ENCODE peak calls at places on chromosomes 11 and 22, in nine cellular contexts. One of them, this sample, is unnamed.
A peak's percentile ranks its signal among the peaks of the same experiment; 100 is the strongest.

GRCh38 chr22:32337015-32337414 is 20.7 kb upstream of the RFPL3 start:
- DNase-seq in tibial nerve: no peak
- DNase-seq in stomach: peak; percentile 14
- DNase-seq in gastrocnemius medialis: no peak
- DNase-seq in psoas muscle: no peak
- DNase-seq in A673: no peak
- DNase-seq in A549: no peak
- DNase-seq in thoracic aorta: no peak
- DNase-seq in ovary: no peak
- DNase-seq in this sample: no peak

GRCh38 chr11:47941907-47942558 is 38.3 kb upstream of the PTPRJ start:
- DNase-seq in tibial nerve: no peak
- DNase-seq in stomach: no peak
- DNase-seq in gastrocnemius medialis: no peak
- DNase-seq in psoas muscle: no peak
- DNase-seq in A673: no peak
- DNase-seq in A549: peak; percentile 78
- DNase-seq in thoracic aorta: no peak
- DNase-seq in ovary: no peak
- DNase-seq in this sample: no peak

GRCh38 chr11:5931061-5931460 is 11.0 kb upstream of the OR56A3 start:
- DNase-seq in tibial nerve: no peak
- DNase-seq in stomach: no peak
- DNase-seq in gastrocnemius medialis: no peak
- DNase-seq in psoas muscle: no peak
- DNase-seq in A673: no peak
- DNase-seq in A549: no peak
- DNase-seq in thoracic aorta: no peak
- DNase-seq in ovary: no peak
- DNase-seq in this sample: no peak

GRCh38 chr11:110077318-110077717 is 15.9 kb upstream of the ZC3H12C start:
- DNase-seq in tibial nerve: no peak
- DNase-seq in stomach: no peak
- DNase-seq in gastrocnemius medialis: no peak
- DNase-seq in psoas muscle: no peak
- DNase-seq in A673: no peak
- DNase-seq in A549: no peak
- DNase-seq in thoracic aorta: no peak
- DNase-seq in ovary: no peak
- DNase-seq in this sample: no peak

GRCh38 chr22:41047741-41048140 is 44.7 kb upstream of the EP300 start:
- DNase-seq in tibial nerve: no peak
- DNase-seq in stomach: no peak
- DNase-seq in gastrocnemius medialis: no peak
- DNase-seq in psoas muscle: no peak
- DNase-seq in A673: no peak
- DNase-seq in A549: no peak
- DNase-seq in thoracic aorta: no peak
- DNase-seq in ovary: no peak
- DNase-seq in this sample: no peak

GRCh38 chr11:73227571-73228211 is 9.6 kb downstream of the P2RY2 start:
- DNase-seq in tibial nerve: no peak
- DNase-seq in stomach: peak; percentile 87
- DNase-seq in gastrocnemius medialis: peak; percentile 6
- DNase-seq in psoas muscle: peak; percentile 32
- DNase-seq in A673: no peak
- DNase-seq in A549: no peak
- DNase-seq in thoracic aorta: no peak
- DNase-seq in ovary: peak; percentile 7
- DNase-seq in this sample: no peak

GRCh38 chr11:82775736-82776346 is 42.2 kb upstream of the FAM181B start:
- DNase-seq in tibial nerve: peak; percentile 9
- DNase-seq in stomach: no peak
- DNase-seq in gastrocnemius medialis: no peak
- DNase-seq in psoas muscle: no peak
- DNase-seq in A673: peak; percentile 89
- DNase-seq in A549: peak; percentile 40
- DNase-seq in thoracic aorta: no peak
- DNase-seq in ovary: no peak
- DNase-seq in this sample: no peak

GRCh38 chr11:48088682-48089050 is 108.3 kb downstream of the PTPRJ start:
- DNase-seq in tibial nerve: no peak
- DNase-seq in stomach: no peak
- DNase-seq in gastrocnemius medialis: no peak
- DNase-seq in psoas muscle: no peak
- DNase-seq in A673: peak; percentile 58
- DNase-seq in A549: no peak
- DNase-seq in thoracic aorta: no peak
- DNase-seq in ovary: no peak
- DNase-seq in this sample: no peak

GRCh38 chr11:128503231-128503991 is 83.9 kb downstream of the ETS1 start:
- DNase-seq in tibial nerve: no peak
- DNase-seq in stomach: no peak
- DNase-seq in gastrocnemius medialis: no peak
- DNase-seq in psoas muscle: no peak
- DNase-seq in A673: peak; percentile 32
- DNase-seq in A549: no peak
- DNase-seq in thoracic aorta: no peak
- DNase-seq in ovary: no peak
- DNase-seq in this sample: peak; percentile 46

GRCh38 chr11:60314607-60315321 is 12.3 kb upstream of the MS4A6E start:
- DNase-seq in tibial nerve: no peak
- DNase-seq in stomach: no peak
- DNase-seq in gastrocnemius medialis: no peak
- DNase-seq in psoas muscle: no peak
- DNase-seq in A673: no peak
- DNase-seq in A549: no peak
- DNase-seq in thoracic aorta: no peak
- DNase-seq in ovary: no peak
- DNase-seq in this sample: no peak

GRCh38 chr11:33655842-33656600 is 44.6 kb downstream of the C11orf91 start:
- DNase-seq in tibial nerve: no peak
- DNase-seq in stomach: no peak
- DNase-seq in gastrocnemius medialis: no peak
- DNase-seq in psoas muscle: no peak
- DNase-seq in A673: no peak
- DNase-seq in A549: no peak
- DNase-seq in thoracic aorta: no peak
- DNase-seq in ovary: no peak
- DNase-seq in this sample: no peak

GRCh38 chr11:116991491-116991890 is 106.7 kb downstream of the SIK3 start:
- DNase-seq in tibial nerve: no peak
- DNase-seq in stomach: no peak
- DNase-seq in gastrocnemius medialis: no peak
- DNase-seq in psoas muscle: no peak
- DNase-seq in A673: no peak
- DNase-seq in A549: no peak
- DNase-seq in thoracic aorta: no peak
- DNase-seq in ovary: no peak
- DNase-seq in this sample: no peak
- H3K4me1 ChIP-seq in tibial nerve: peaks cover 44% of the 10 kb centered on the region
- H3K4me1 ChIP-seq in stomach: peaks cover 69% of the 10 kb centered on the region
- H3K4me1 ChIP-seq in gastrocnemius medialis: peaks cover 52% of the 10 kb centered on the region
- H3K4me1 ChIP-seq in psoas muscle: peaks cover 53% of the 10 kb centered on the region
- H3K4me1 ChIP-seq in A673: peaks cover 37% of the 10 kb centered on the region
- H3K4me1 ChIP-seq in A549: peaks cover 30% of the 10 kb centered on the region
- H3K4me1 ChIP-seq in thoracic aorta: peaks cover 27% of the 10 kb centered on the region
- H3K4me1 ChIP-seq in ovary: peaks cover 15% of the 10 kb centered on the region
- H3K4me1 ChIP-seq in this sample: peaks cover 19% of the 10 kb centered on the region

GRCh38 chr11:64827451-64827839 is 17.0 kb downstream of the CDC42BPG start:
- DNase-seq in tibial nerve: no peak
- DNase-seq in stomach: no peak
- DNase-seq in gastrocnemius medialis: no peak
- DNase-seq in psoas muscle: no peak
- DNase-seq in A673: no peak
- DNase-seq in A549: no peak
- DNase-seq in thoracic aorta: no peak
- DNase-seq in ovary: no peak
- DNase-seq in this sample: no peak

GRCh38 chr11:64826062-64826461 is 15.7 kb upstream of the MEN1 start:
- DNase-seq in tibial nerve: no peak
- DNase-seq in stomach: no peak
- DNase-seq in gastrocnemius medialis: no peak
- DNase-seq in psoas muscle: no peak
- DNase-seq in A673: no peak
- DNase-seq in A549: no peak
- DNase-seq in thoracic aorta: no peak
- DNase-seq in ovary: no peak
- DNase-seq in this sample: no peak

GRCh38 chr11:64826578-64827450 is 16.5 kb upstream of the MEN1 start:
- DNase-seq in tibial nerve: no peak
- DNase-seq in stomach: no peak
- DNase-seq in gastrocnemius medialis: no peak
- DNase-seq in psoas muscle: peak; percentile 70
- DNase-seq in A673: no peak
- DNase-seq in A549: no peak
- DNase-seq in thoracic aorta: no peak
- DNase-seq in ovary: no peak
- DNase-seq in this sample: no peak

GRCh38 chr11:64823568-64824119 is 13.3 kb upstream of the MEN1 start:
- DNase-seq in tibial nerve: no peak
- DNase-seq in stomach: no peak
- DNase-seq in gastrocnemius medialis: no peak
- DNase-seq in psoas muscle: no peak
- DNase-seq in A673: no peak
- DNase-seq in A549: no peak
- DNase-seq in thoracic aorta: no peak
- DNase-seq in ovary: no peak
- DNase-seq in this sample: no peak
- H3K4me1 ChIP-seq in tibial nerve: no peaks in the 10 kb centered on the region
- H3K4me1 ChIP-seq in stomach: no peaks in the 10 kb centered on the region
- H3K4me1 ChIP-seq in gastrocnemius medialis: no peaks in the 10 kb centered on the region
- H3K4me1 ChIP-seq in psoas muscle: no peaks in the 10 kb centered on the region
- H3K4me1 ChIP-seq in A673: no peaks in the 10 kb centered on the region
- H3K4me1 ChIP-seq in A549: no peaks in the 10 kb centered on the region
- H3K4me1 ChIP-seq in thoracic aorta: no peaks in the 10 kb centered on the region
- H3K4me1 ChIP-seq in ovary: no peaks in the 10 kb centered on the region
- H3K4me1 ChIP-seq in this sample: no peaks in the 10 kb centered on the region

GRCh38 chr22:30421695-30422480 is 3.7 kb upstream of the MTFP1 start:
- DNase-seq in tibial nerve: no peak
- DNase-seq in stomach: no peak
- DNase-seq in gastrocnemius medialis: no peak
- DNase-seq in psoas muscle: no peak
- DNase-seq in A673: no peak
- DNase-seq in A549: no peak
- DNase-seq in thoracic aorta: no peak
- DNase-seq in ovary: no peak
- DNase-seq in this sample: no peak
- H3K4me1 ChIP-seq in tibial nerve: peaks cover 37% of the 10 kb centered on the region
- H3K4me1 ChIP-seq in stomach: peaks cover 91% of the 10 kb centered on the region
- H3K4me1 ChIP-seq in gastrocnemius medialis: peaks cover 31% of the 10 kb centered on the region
- H3K4me1 ChIP-seq in psoas muscle: peaks cover 24% of the 10 kb centered on the region
- H3K4me1 ChIP-seq in A673: peaks cover 37% of the 10 kb centered on the region
- H3K4me1 ChIP-seq in A549: peaks cover 57% of the 10 kb centered on the region
- H3K4me1 ChIP-seq in thoracic aorta: peaks cover 19% of the 10 kb centered on the region
- H3K4me1 ChIP-seq in ovary: peaks cover 6% of the 10 kb centered on the region
- H3K4me1 ChIP-seq in this sample: peaks cover 42% of the 10 kb centered on the region

GRCh38 chr22:26589367-26589844 is 526 bp downstream of the TPST2 start:
- DNase-seq in tibial nerve: no peak
- DNase-seq in stomach: peak; percentile 38
- DNase-seq in gastrocnemius medialis: no peak
- DNase-seq in psoas muscle: peak; percentile 68
- DNase-seq in A673: peak; percentile 18
- DNase-seq in A549: peak; percentile 20
- DNase-seq in thoracic aorta: no peak
- DNase-seq in ovary: no peak
- DNase-seq in this sample: peak; percentile 20

GRCh38 chr22:26588749-26589366 is 1.1 kb downstream of the TPST2 start:
- DNase-seq in tibial nerve: no peak
- DNase-seq in stomach: no peak
- DNase-seq in gastrocnemius medialis: peak; percentile 34
- DNase-seq in psoas muscle: no peak
- DNase-seq in A673: no peak
- DNase-seq in A549: no peak
- DNase-seq in thoracic aorta: no peak
- DNase-seq in ovary: no peak
- DNase-seq in this sample: no peak

GRCh38 chr22:26586556-26587325 is 3.2 kb downstream of the TPST2 start:
- DNase-seq in tibial nerve: no peak
- DNase-seq in stomach: no peak
- DNase-seq in gastrocnemius medialis: no peak
- DNase-seq in psoas muscle: no peak
- DNase-seq in A673: no peak
- DNase-seq in A549: no peak
- DNase-seq in thoracic aorta: no peak
- DNase-seq in ovary: no peak
- DNase-seq in this sample: no peak

GRCh38 chr22:26589845-26590524 is at the start of gene TPST2:
- DNase-seq in tibial nerve: peak; percentile 62
- DNase-seq in stomach: peak; percentile 83
- DNase-seq in gastrocnemius medialis: peak; percentile 75
- DNase-seq in psoas muscle: peak; percentile 88
- DNase-seq in A673: peak; percentile 81
- DNase-seq in A549: peak; percentile 60
- DNase-seq in thoracic aorta: no peak
- DNase-seq in ovary: peak; percentile 82
- DNase-seq in this sample: peak; percentile 75

GRCh38 chr22:26587991-26588613 is 1.8 kb downstream of the TPST2 start:
- DNase-seq in tibial nerve: no peak
- DNase-seq in stomach: no peak
- DNase-seq in gastrocnemius medialis: no peak
- DNase-seq in psoas muscle: no peak
- DNase-seq in A673: no peak
- DNase-seq in A549: no peak
- DNase-seq in thoracic aorta: no peak
- DNase-seq in ovary: no peak
- DNase-seq in this sample: no peak
- H3K4me1 ChIP-seq in tibial nerve: peaks cover 6% of the 10 kb centered on the region
- H3K4me1 ChIP-seq in stomach: peaks cover 30% of the 10 kb centered on the region
- H3K4me1 ChIP-seq in gastrocnemius medialis: peaks cover 31% of the 10 kb centered on the region
- H3K4me1 ChIP-seq in psoas muscle: peaks cover 36% of the 10 kb centered on the region
- H3K4me1 ChIP-seq in A673: no peaks in the 10 kb centered on the region
- H3K4me1 ChIP-seq in A549: peaks cover 16% of the 10 kb centered on the region
- H3K4me1 ChIP-seq in thoracic aorta: peaks cover 18% of the 10 kb centered on the region
- H3K4me1 ChIP-seq in ovary: peaks cover 2% of the 10 kb centered on the region
- H3K4me1 ChIP-seq in this sample: peaks cover 56% of the 10 kb centered on the region

GRCh38 chr22:44869196-44869595 is 116.8 kb downstream of the ARHGAP8 start:
- DNase-seq in tibial nerve: no peak
- DNase-seq in stomach: no peak
- DNase-seq in gastrocnemius medialis: no peak
- DNase-seq in psoas muscle: no peak
- DNase-seq in A673: no peak
- DNase-seq in A549: no peak
- DNase-seq in thoracic aorta: no peak
- DNase-seq in ovary: no peak
- DNase-seq in this sample: no peak
- H3K4me1 ChIP-seq in tibial nerve: no peaks in the 10 kb centered on the region
- H3K4me1 ChIP-seq in stomach: no peaks in the 10 kb centered on the region
- H3K4me1 ChIP-seq in gastrocnemius medialis: no peaks in the 10 kb centered on the region
- H3K4me1 ChIP-seq in psoas muscle: no peaks in the 10 kb centered on the region
- H3K4me1 ChIP-seq in A673: peaks cover 12% of the 10 kb centered on the region
- H3K4me1 ChIP-seq in A549: peaks cover 12% of the 10 kb centered on the region
- H3K4me1 ChIP-seq in thoracic aorta: no peaks in the 10 kb centered on the region
- H3K4me1 ChIP-seq in ovary: no peaks in the 10 kb centered on the region
- H3K4me1 ChIP-seq in this sample: no peaks in the 10 kb centered on the region

DNA sequence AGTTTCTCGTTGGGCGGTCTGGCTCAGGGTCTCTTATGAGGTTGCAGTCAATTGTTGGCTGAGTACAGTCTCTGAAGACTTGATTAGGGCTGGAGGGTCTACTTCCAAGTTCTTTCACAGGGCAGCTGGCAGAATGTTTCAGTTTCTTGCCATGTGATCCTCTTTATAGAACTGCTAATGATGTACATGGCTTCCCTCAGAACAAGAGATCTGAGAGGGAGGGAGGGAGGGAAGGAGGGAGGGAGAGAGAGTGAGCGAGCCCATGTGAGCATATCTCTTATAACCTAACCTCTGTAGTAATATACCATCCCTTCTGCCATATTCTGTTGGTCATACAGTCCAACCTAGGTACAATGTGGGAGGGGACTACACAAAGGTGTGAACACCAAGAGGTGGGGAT is 2.7 kb upstream of the CCDC15 start:
- DNase-seq in tibial nerve: no peak
- DNase-seq in stomach: no peak
- DNase-seq in gastrocnemius medialis: no peak
- DNase-seq in psoas muscle: no peak
- DNase-seq in A673: no peak
- DNase-seq in A549: no peak
- DNase-seq in thoracic aorta: no peak
- DNase-seq in ovary: no peak
- DNase-seq in this sample: no peak
- H3K4me1 ChIP-seq in tibial nerve: peaks cover 5% of the 10 kb centered on the region
- H3K4me1 ChIP-seq in stomach: peaks cover 16% of the 10 kb centered on the region
- H3K4me1 ChIP-seq in gastrocnemius medialis: peaks cover 8% of the 10 kb centered on the region
- H3K4me1 ChIP-seq in psoas muscle: peaks cover 9% of the 10 kb centered on the region
- H3K4me1 ChIP-seq in A673: peaks cover 11% of the 10 kb centered on the region
- H3K4me1 ChIP-seq in A549: peaks cover 5% of the 10 kb centered on the region
- H3K4me1 ChIP-seq in thoracic aorta: peaks cover 3% of the 10 kb centered on the region
- H3K4me1 ChIP-seq in ovary: peaks cover 2% of the 10 kb centered on the region
- H3K4me1 ChIP-seq in this sample: peaks cover 36% of the 10 kb centered on the region